ENCODE peak calls at places on chromosomes 11 and 22, in four cellular contexts. G, A, N and B are unnamed samples. For H3K36me3, the result is how much of the 10 kb centered on the place peaks cover.

GRCh38 chr11:12430912-12431311 is 53.5 kb downstream of the PARVA start:
- DNase-seq in A (peak), N (no peak), G (no peak), B (no peak)

GRCh38 chr11:84290647-84291046 is 1004.5 kb upstream of the CCDC90B start:
- DNase-seq in N (no peak), A (peak), G (no peak), B (no peak)

GRCh38 chr11:112248216-112248615 is 12.4 kb downstream of the PLET1 start:
- DNase-seq in N (no peak), A (peak), G (no peak), B (no peak)

GRCh38 chr11:32487270-32487669 is 51.9 kb upstream of the WT1 start:
- DNase-seq in G (no peak), N (no peak), A (no peak), B (peak)

GRCh38 chr11:116782728-116783127 is 5.1 kb downstream of the ZPR1 start:
- DNase-seq in A (peak), G (no peak), N (no peak), B (no peak)

GRCh38 chr11:130634981-130635473 is 186.6 kb downstream of the ADAMTS15 start:
- DNase-seq in N (no peak), G (no peak), A (peak), B (peak)

GRCh38 chr22:44186121-44186510 is 5.4 kb downstream of the PARVG start:
- DNase-seq in G (no peak), N (no peak), A (no peak), B (no peak)

GRCh38 chr11:33151411-33151810 is 9.9 kb downstream of the CSTF3 start:
- DNase-seq in N (no peak), G (no peak), A (no peak), B (no peak)

DNA sequence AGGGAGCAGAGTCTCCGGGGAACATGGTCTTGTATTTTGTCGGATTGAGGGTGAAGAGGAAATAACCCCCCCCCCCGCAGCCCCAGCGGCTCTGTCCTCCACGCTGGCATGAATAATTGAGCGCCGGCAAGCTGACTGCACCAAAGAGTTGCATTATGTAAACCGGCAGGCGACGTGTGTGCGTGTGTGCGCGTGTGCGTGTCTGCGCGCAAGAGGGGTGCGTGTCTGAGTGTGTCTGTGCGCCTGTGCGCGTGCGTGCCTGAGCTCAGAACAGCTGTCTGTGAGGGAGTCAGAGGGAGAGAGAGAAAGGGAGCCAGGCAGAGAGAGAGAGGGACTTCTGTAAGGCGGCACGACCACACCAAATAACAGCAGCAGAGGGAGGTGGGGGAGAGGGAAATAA is 94.4 kb downstream of the SCN3B start:
- DNase-seq in A (peak), N (no peak), G (no peak), B (no peak)
- H3K18ac ChIP-seq in A (no peak), N (peak), G (peak), B (no peak)

GRCh38 chr22:47055073-47055355 is 292.6 kb downstream of the TBC1D22A start:
- DNase-seq in G (no peak), N (no peak), A (no peak), B (no peak)

GRCh38 chr22:47055461-47055860 is 293.0 kb downstream of the TBC1D22A start:
- DNase-seq in A (no peak), N (no peak), G (no peak), B (no peak)

GRCh38 chr22:47056776-47057470 is 294.5 kb downstream of the TBC1D22A start:
- DNase-seq in N (no peak), G (no peak), A (no peak), B (no peak)

GRCh38 chr22:47055921-47056320 is 293.5 kb downstream of the TBC1D22A start:
- DNase-seq in N (no peak), G (no peak), A (no peak), B (no peak)

GRCh38 chr22:47056361-47056760 is 293.9 kb downstream of the TBC1D22A start:
- DNase-seq in N (no peak), G (no peak), A (no peak), B (no peak)
- H3K36me3 ChIP-seq in N (under half), G (under half), A (under half), B (under half)

GRCh38 chr22:17597217-17597616 is 31.3 kb downstream of the ATP6V1E1 start:
- DNase-seq in G (no peak), A (peak), N (no peak), B (no peak)

GRCh38 chr22:17596226-17596625 is 32.3 kb downstream of the ATP6V1E1 start:
- DNase-seq in G (no peak), N (no peak), A (no peak), B (no peak)

GRCh38 chr22:17606472-17606871 is 22.1 kb downstream of the ATP6V1E1 start:
- DNase-seq in A (no peak), G (no peak), N (no peak), B (no peak)

GRCh38 chr22:17598318-17598717 is 30.2 kb downstream of the ATP6V1E1 start:
- DNase-seq in A (no peak), G (no peak), N (no peak), B (no peak)

GRCh38 chr22:17601031-17601430 is 27.5 kb downstream of the ATP6V1E1 start:
- DNase-seq in A (no peak), G (no peak), N (no peak), B (no peak)
- H3K18ac ChIP-seq in A (no peak), G (no peak), N (no peak), B (no peak)

DNA sequence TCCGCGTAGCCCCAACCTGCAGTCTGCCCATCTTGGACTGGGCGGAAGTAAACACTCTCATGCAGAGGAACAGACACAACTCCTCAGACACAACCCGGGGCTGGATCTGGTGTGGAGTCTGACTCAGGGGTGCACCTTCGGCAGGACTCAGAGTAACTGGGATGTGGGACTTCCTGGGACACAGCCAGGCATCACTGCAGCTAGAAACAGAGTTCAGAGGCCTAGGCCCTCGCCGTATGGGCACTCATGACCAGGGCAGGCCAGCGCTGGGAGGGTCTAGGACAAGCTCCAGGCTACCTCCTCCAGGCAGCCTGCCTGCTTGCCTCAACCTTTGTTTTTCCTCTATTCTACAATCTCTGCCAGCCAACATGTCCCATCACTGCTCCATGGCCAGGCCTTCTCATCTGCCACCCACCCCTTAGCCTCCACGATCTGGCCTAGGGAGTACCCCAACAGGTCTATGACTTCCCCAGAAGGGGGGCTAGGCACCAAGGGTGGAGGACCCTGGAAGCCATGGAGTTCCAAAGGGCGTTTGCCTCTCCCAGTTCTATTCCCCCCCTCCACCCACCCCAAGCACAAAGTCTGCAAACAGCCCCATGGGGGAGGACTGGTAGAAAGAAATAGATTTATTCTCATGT is 98.6 kb downstream of the PDE2A start:
- DNase-seq in N (no peak), A (no peak), G (no peak), B (no peak)
- H3K36me3 ChIP-seq in N (under half), A (under half), G (under half), B (under half)